ENCODE peak calls at places on chromosomes 1 and 21, in eight cellular contexts. A is stimulated activated CD4-positive, alpha-beta T cell treated with anti-CD3 and anti-CD28 coated beads, Interleukin-15, amount 100 ng/mL, for 24 hours; V is WERI-Rb-1; F is AML-193; M is SW480; C is activated CD4-positive, alpha-beta memory T cell treated with anti-CD3 and anti-CD28 coated beads, Interleukin-2, amount 10 ng/mL, durations not matched to agents 7 days and 5 days; Y is activated T-cell treated with anti-CD3 and anti-CD28 coated beads for 4 hours; Z is pulmonary artery endothelial cell. U is an unnamed sample.

GRCh38 chr21:38679531-38679930 is 126.2 kb upstream of the ETS2 start:
- DNase-seq in A (no peak), V (no peak), F (peak), M (peak), C (no peak), Y (no peak), Z (peak), U (no peak)

GRCh38 chr1:156151093-156151688 is 2.2 kb upstream of the SEMA4A start:
- DNase-seq in A (no peak), V (no peak), F (no peak), M (no peak), C (no peak), Y (no peak), Z (no peak), U (no peak)

GRCh38 chr1:18062180-18062579 is 45.4 kb upstream of the IGSF21 start:
- DNase-seq in A (no peak), V (no peak), F (no peak), M (no peak), C (no peak), Y (no peak), Z (no peak), U (no peak)

GRCh38 chr1:152582647-152583046 is 2.3 kb upstream of the LCE3D start:
- DNase-seq in A (no peak), V (no peak), F (no peak), M (no peak), C (no peak), Y (no peak), Z (no peak), U (no peak)

GRCh38 chr1:216910081-216910840 is 187.0 kb upstream of the ESRRG start:
- DNase-seq in A (no peak), V (no peak), F (no peak), M (no peak), C (no peak), Y (no peak), Z (no peak), U (no peak)

GRCh38 chr21:36700961-36701911 is 2.3 kb downstream of the SIM2 start:
- DNase-seq in A (peak), V (no peak), F (no peak), M (peak), C (no peak), Y (no peak), Z (no peak), U (no peak)

GRCh38 chr1:26203642-26204318 is 13.4 kb downstream of the CATSPER4 start:
- DNase-seq in A (no peak), V (peak), F (no peak), M (no peak), C (no peak), Y (no peak), Z (no peak), U (no peak)

GRCh38 chr1:234604726-234605492 is 5.1 kb downstream of the IRF2BP2 start:
- DNase-seq in A (no peak), V (no peak), F (no peak), M (no peak), C (no peak), Y (no peak), Z (no peak), U (no peak)

GRCh38 chr1:9589719-9590157 is 1.0 kb downstream of the TMEM201 start:
- DNase-seq in A (no peak), V (no peak), F (no peak), M (peak), C (no peak), Y (no peak), Z (no peak), U (no peak)

GRCh38 chr1:204651843-204652421 is 33.6 kb downstream of the LRRN2 start:
- DNase-seq in A (no peak), V (peak), F (no peak), M (no peak), C (no peak), Y (no peak), Z (no peak), U (no peak)

GRCh38 chr1:155255243-155256100 is at the start of gene ENTREP3:
- DNase-seq in A (peak), V (peak), F (peak), M (peak), C (peak), Y (peak), Z (no peak), U (peak)

GRCh38 chr1:56424744-56425493 is 154.4 kb downstream of the PLPP3 start:
- DNase-seq in A (peak), V (peak), F (no peak), M (peak), C (no peak), Y (no peak), Z (peak), U (no peak)

GRCh38 chr1:95206514-95206913 is 27.5 kb upstream of the RWDD3 start:
- DNase-seq in A (no peak), V (no peak), F (no peak), M (no peak), C (no peak), Y (no peak), Z (no peak), U (no peak)

GRCh38 chr1:18913065-18913502 is 10.7 kb upstream of the ALDH4A1 start:
- DNase-seq in A (peak), V (peak), F (peak), M (peak), C (peak), Y (peak), Z (peak), U (peak)

U was measured in naive thymus-derived CD8-positive, alpha-beta T cell.